ENCODE peak calls at places on chromosomes 16 and 17, in seven cellular contexts. One of them, this sample, is unnamed.

GRCh38 chr17:78879679-78880186 is 23.3 kb downstream of the CEP295NL start:
- DNase-seq in nucleus accumbens: no peak
- DNase-seq in HEK293T: no peak
- DNase-seq in H4: peak
- DNase-seq in lung: peak
- DNase-seq in endothelial cell of umbilical vein: peak
- DNase-seq in psoas muscle: peak
- DNase-seq in this sample: no peak

GRCh38 chr17:48973806-48974205 is 5.4 kb upstream of the GIP start:
- DNase-seq in nucleus accumbens: no peak
- DNase-seq in HEK293T: no peak
- DNase-seq in H4: no peak
- DNase-seq in lung: no peak
- DNase-seq in endothelial cell of umbilical vein: no peak
- DNase-seq in psoas muscle: no peak
- DNase-seq in this sample: no peak

GRCh38 chr16:85460252-85460982 is 152.7 kb upstream of the GSE1 start:
- DNase-seq in nucleus accumbens: no peak
- DNase-seq in HEK293T: no peak
- DNase-seq in H4: no peak
- DNase-seq in lung: no peak
- DNase-seq in endothelial cell of umbilical vein: no peak
- DNase-seq in psoas muscle: no peak
- DNase-seq in this sample: no peak

GRCh38 chr17:17713839-17714238 is 32.6 kb downstream of the RAI1 start:
- DNase-seq in nucleus accumbens: peak
- DNase-seq in HEK293T: no peak
- DNase-seq in H4: peak
- DNase-seq in lung: peak
- DNase-seq in endothelial cell of umbilical vein: no peak
- DNase-seq in psoas muscle: no peak
- DNase-seq in this sample: no peak

GRCh38 chr17:44219126-44219635 is 294 bp downstream of the UBTF start:
- DNase-seq in nucleus accumbens: peak
- DNase-seq in HEK293T: peak
- DNase-seq in H4: no peak
- DNase-seq in lung: peak
- DNase-seq in endothelial cell of umbilical vein: peak
- DNase-seq in psoas muscle: peak
- DNase-seq in this sample: no peak

GRCh38 chr17:60383379-60383778 is 8.6 kb downstream of the USP32 start:
- DNase-seq in nucleus accumbens: no peak
- DNase-seq in HEK293T: no peak
- DNase-seq in H4: no peak
- DNase-seq in lung: no peak
- DNase-seq in endothelial cell of umbilical vein: no peak
- DNase-seq in psoas muscle: no peak
- DNase-seq in this sample: no peak

GRCh38 chr16:5069048-5069447 is 2.6 kb upstream of the ALG1 start:
- DNase-seq in nucleus accumbens: no peak
- DNase-seq in HEK293T: no peak
- DNase-seq in H4: no peak
- DNase-seq in lung: no peak
- DNase-seq in endothelial cell of umbilical vein: no peak
- DNase-seq in psoas muscle: no peak
- DNase-seq in this sample: no peak

GRCh38 chr16:30041841-30042240 is 10.8 kb upstream of the TLCD3B start:
- DNase-seq in nucleus accumbens: no peak
- DNase-seq in HEK293T: no peak
- DNase-seq in H4: no peak
- DNase-seq in lung: no peak
- DNase-seq in endothelial cell of umbilical vein: peak
- DNase-seq in psoas muscle: no peak
- DNase-seq in this sample: no peak

GRCh38 chr17:73798111-73798748 is 154.0 kb upstream of the SDK2 start:
- DNase-seq in nucleus accumbens: no peak
- DNase-seq in HEK293T: no peak
- DNase-seq in H4: peak
- DNase-seq in lung: no peak
- DNase-seq in endothelial cell of umbilical vein: no peak
- DNase-seq in psoas muscle: no peak
- DNase-seq in this sample: no peak

GRCh38 chr16:48575471-48576050 is 34.4 kb downstream of the N4BP1 start:
- DNase-seq in nucleus accumbens: no peak
- DNase-seq in HEK293T: no peak
- DNase-seq in H4: no peak
- DNase-seq in lung: no peak
- DNase-seq in endothelial cell of umbilical vein: no peak
- DNase-seq in psoas muscle: no peak
- DNase-seq in this sample: no peak

This sample was measured in iPS DF 6.9.